ENCODE peak calls at places on chromosome 10, in seven cellular contexts. One of them, this sample, is unnamed.

GRCh38 chr10:77576007-77576367 is 61.6 kb downstream of the KCNMA1 start:
- DNase-seq in Daoy: no peak
- DNase-seq in NCI-H510A: no peak
- DNase-seq in CD8-positive, alpha-beta T cell: no peak
- DNase-seq in nucleus accumbens: no peak
- DNase-seq in right cardiac atrium: no peak
- DNase-seq in PC-3: no peak
- DNase-seq in this sample: no peak

GRCh38 chr10:4622374-4622773 is 203.6 kb upstream of the AKR1E2 start:
- DNase-seq in Daoy: no peak
- DNase-seq in nucleus accumbens: no peak
- DNase-seq in NCI-H510A: no peak
- DNase-seq in CD8-positive, alpha-beta T cell: no peak
- DNase-seq in right cardiac atrium: no peak
- DNase-seq in PC-3: no peak
- DNase-seq in this sample: no peak

GRCh38 chr10:129161184-129161583 is 305.9 kb upstream of the MGMT start:
- DNase-seq in right cardiac atrium: no peak
- DNase-seq in nucleus accumbens: no peak
- DNase-seq in PC-3: peak; percentile 12
- DNase-seq in CD8-positive, alpha-beta T cell: no peak
- DNase-seq in Daoy: peak; percentile 81
- DNase-seq in NCI-H510A: no peak
- DNase-seq in this sample: no peak

GRCh38 chr10:127417031-127417430 is 132.1 kb upstream of the NPS start:
- DNase-seq in Daoy: no peak
- DNase-seq in nucleus accumbens: no peak
- DNase-seq in NCI-H510A: no peak
- DNase-seq in CD8-positive, alpha-beta T cell: no peak
- DNase-seq in PC-3: no peak
- DNase-seq in right cardiac atrium: no peak
- DNase-seq in this sample: no peak

GRCh38 chr10:132953428-132953827 is 11.1 kb upstream of the CFAP46 start:
- DNase-seq in nucleus accumbens: no peak
- DNase-seq in NCI-H510A: no peak
- DNase-seq in Daoy: no peak
- DNase-seq in right cardiac atrium: no peak
- DNase-seq in PC-3: no peak
- DNase-seq in CD8-positive, alpha-beta T cell: no peak
- DNase-seq in this sample: no peak

GRCh38 chr10:5861269-5862031 is 28.2 kb downstream of the ANKRD16 start:
- DNase-seq in CD8-positive, alpha-beta T cell: no peak
- DNase-seq in Daoy: peak; percentile 83
- DNase-seq in nucleus accumbens: no peak
- DNase-seq in right cardiac atrium: no peak
- DNase-seq in NCI-H510A: no peak
- DNase-seq in PC-3: peak; percentile 76
- DNase-seq in this sample: no peak

GRCh38 chr10:10044959-10045764 is 972.5 kb upstream of the CELF2 start:
- DNase-seq in right cardiac atrium: no peak
- DNase-seq in nucleus accumbens: no peak
- DNase-seq in Daoy: no peak
- DNase-seq in PC-3: no peak
- DNase-seq in NCI-H510A: no peak
- DNase-seq in CD8-positive, alpha-beta T cell: no peak
- DNase-seq in this sample: no peak

GRCh38 chr10:130160775-130161174 is 24.6 kb downstream of the GLRX3 start:
- DNase-seq in NCI-H510A: no peak
- DNase-seq in CD8-positive, alpha-beta T cell: no peak
- DNase-seq in right cardiac atrium: no peak
- DNase-seq in Daoy: no peak
- DNase-seq in nucleus accumbens: no peak
- DNase-seq in PC-3: no peak
- DNase-seq in this sample: no peak

GRCh38 chr10:18684416-18684815 is 25.2 kb downstream of the ARL5B start:
- DNase-seq in PC-3: no peak
- DNase-seq in right cardiac atrium: no peak
- DNase-seq in NCI-H510A: no peak
- DNase-seq in nucleus accumbens: no peak
- DNase-seq in Daoy: peak; percentile 40
- DNase-seq in CD8-positive, alpha-beta T cell: no peak
- DNase-seq in this sample: no peak

GRCh38 chr10:49174926-49175500 is 13.2 kb downstream of the TMEM273 start:
- DNase-seq in right cardiac atrium: no peak
- DNase-seq in CD8-positive, alpha-beta T cell: no peak
- DNase-seq in nucleus accumbens: no peak
- DNase-seq in Daoy: no peak
- DNase-seq in NCI-H510A: no peak
- DNase-seq in PC-3: no peak
- DNase-seq in this sample: no peak

GRCh38 chr10:92354587-92354986 is 63.6 kb downstream of the MARCHF5 start:
- DNase-seq in PC-3: no peak
- DNase-seq in CD8-positive, alpha-beta T cell: no peak
- DNase-seq in nucleus accumbens: no peak
- DNase-seq in right cardiac atrium: no peak
- DNase-seq in Daoy: no peak
- DNase-seq in NCI-H510A: no peak
- DNase-seq in this sample: no peak

GRCh38 chr10:17808971-17809841 is at the start of gene MRC1:
- DNase-seq in right cardiac atrium: peak; percentile 67
- DNase-seq in nucleus accumbens: no peak
- DNase-seq in NCI-H510A: no peak
- DNase-seq in CD8-positive, alpha-beta T cell: no peak
- DNase-seq in PC-3: no peak
- DNase-seq in Daoy: no peak
- DNase-seq in this sample: no peak

GRCh38 chr10:36899652-36900051 is 225.7 kb upstream of the ANKRD30A start:
- DNase-seq in right cardiac atrium: no peak
- DNase-seq in CD8-positive, alpha-beta T cell: no peak
- DNase-seq in NCI-H510A: no peak
- DNase-seq in Daoy: no peak
- DNase-seq in PC-3: peak; percentile 66
- DNase-seq in nucleus accumbens: no peak
- DNase-seq in this sample: no peak

GRCh38 chr10:69087600-69088470 is at the start of gene SRGN:
- DNase-seq in Daoy: no peak
- DNase-seq in right cardiac atrium: peak; percentile 64
- DNase-seq in nucleus accumbens: peak; percentile 47
- DNase-seq in CD8-positive, alpha-beta T cell: peak; percentile 57
- DNase-seq in PC-3: peak; percentile 99
- DNase-seq in NCI-H510A: no peak
- DNase-seq in this sample: no peak

GRCh38 chr10:78405231-78405630 is 371.6 kb downstream of the RPS24 start:
- DNase-seq in nucleus accumbens: no peak
- DNase-seq in NCI-H510A: no peak
- DNase-seq in PC-3: peak; percentile 80
- DNase-seq in Daoy: no peak
- DNase-seq in right cardiac atrium: no peak
- DNase-seq in CD8-positive, alpha-beta T cell: no peak
- DNase-seq in this sample: no peak

GRCh38 chr10:69051303-69051702 is 36.6 kb upstream of the SRGN start:
- DNase-seq in nucleus accumbens: peak; percentile 52
- DNase-seq in Daoy: no peak
- DNase-seq in PC-3: no peak
- DNase-seq in NCI-H510A: no peak
- DNase-seq in right cardiac atrium: no peak
- DNase-seq in CD8-positive, alpha-beta T cell: no peak
- DNase-seq in this sample: no peak

GRCh38 chr10:79904671-79905321 is 44.1 kb downstream of the SFTPD start:
- DNase-seq in right cardiac atrium: peak; percentile 91
- DNase-seq in CD8-positive, alpha-beta T cell: peak; percentile 27
- DNase-seq in NCI-H510A: peak; percentile 66
- DNase-seq in PC-3: peak; percentile 91
- DNase-seq in Daoy: peak; percentile 78
- DNase-seq in nucleus accumbens: peak; percentile 74
- DNase-seq in this sample: peak; percentile 25